ENCODE peak calls at places on chromosome 20, in five cellular contexts. C is brain microvascular endothelial cell, I is tibial artery, F is astrocyte of the cerebellum, U is pancreas. Q is an unnamed sample.

GRCh38 chr20:38152175-38153010 is 12.7 kb downstream of the TGM2 start:
- DNase-seq in C (peak; percentile 82), I (peak; percentile 98), F (peak; percentile 45), U (peak; percentile 88), Q (no peak)

GRCh38 chr20:14334306-14334930 is 3.0 kb downstream of the FLRT3 start:
- DNase-seq in C (peak; percentile 45), I (no peak), F (peak; percentile 55), U (no peak), Q (no peak)

GRCh38 chr20:50694379-50695143 is 3.2 kb upstream of the RIPOR3 start:
- DNase-seq in C (no peak), I (no peak), F (no peak), U (no peak), Q (no peak)

GRCh38 chr20:50575869-50576720 is 65.9 kb downstream of the PTPN1 start:
- DNase-seq in C (peak; percentile 37), I (peak; percentile 75), F (no peak), U (no peak), Q (no peak)

GRCh38 chr20:12925214-12925755 is 83.5 kb upstream of the SPTLC3 start:
- DNase-seq in C (peak; percentile 79), I (no peak), F (peak; percentile 82), U (no peak), Q (no peak)

GRCh38 chr20:50646483-50646996 is 44.8 kb downstream of the RIPOR3 start:
- DNase-seq in C (no peak), I (no peak), F (no peak), U (no peak), Q (peak; percentile 65)

GRCh38 chr20:62293111-62293784 is 9.5 kb upstream of the ADRM1 start:
- DNase-seq in C (no peak), I (no peak), F (no peak), U (peak; percentile 31), Q (no peak)

GRCh38 chr20:11454966-11455799 is 462.5 kb upstream of the BTBD3 start:
- DNase-seq in C (peak; percentile 79), I (no peak), F (peak; percentile 82), U (no peak), Q (no peak)

GRCh38 chr20:17904027-17904426 is 64.6 kb downstream of the SNX5 start:
- DNase-seq in C (no peak), I (no peak), F (no peak), U (no peak), Q (no peak)

GRCh38 chr20:49559411-49560081 is 8.4 kb downstream of the PTGIS start:
- DNase-seq in C (no peak), I (no peak), F (no peak), U (no peak), Q (peak; percentile 84)

GRCh38 chr20:24685736-24686135 is 216.3 kb downstream of the SYNDIG1 start:
- DNase-seq in C (no peak), I (peak; percentile 29), F (no peak), U (no peak), Q (no peak)

GRCh38 chr20:45095753-45096371 is 5.1 kb downstream of the KCNS1 start:
- DNase-seq in C (peak; percentile 57), I (no peak), F (no peak), U (no peak), Q (no peak)

GRCh38 chr20:11001767-11002540 is 328.2 kb upstream of the JAG1 start:
- DNase-seq in C (peak; percentile 80), I (no peak), F (no peak), U (no peak), Q (no peak)

GRCh38 chr20:9200620-9201019 is 131.7 kb downstream of the PLCB4 start:
- DNase-seq in C (peak; percentile 88), I (no peak), F (no peak), U (no peak), Q (peak; percentile 51)

GRCh38 chr20:22348010-22348409 is 236.4 kb downstream of the FOXA2 start:
- DNase-seq in C (no peak), I (no peak), F (no peak), U (no peak), Q (no peak)

GRCh38 chr20:56829788-56830385 is 200.8 kb downstream of the TFAP2C start:
- DNase-seq in C (no peak), I (no peak), F (no peak), U (no peak), Q (no peak)

GRCh38 chr20:53743607-53744260 is 150.1 kb upstream of the ZNF217 start:
- DNase-seq in C (no peak), I (no peak), F (no peak), U (no peak), Q (no peak)

GRCh38 chr20:30505566-30505965 is 751.9 kb upstream of the DEFB115 start:
- DNase-seq in C (no peak), I (no peak), F (no peak), U (no peak), Q (no peak)

GRCh38 chr20:19813839-19814238 is 55.8 kb downstream of the RIN2 start:
- DNase-seq in C (no peak), I (no peak), F (no peak), U (no peak), Q (peak; percentile 24)

GRCh38 chr20:824490-824889 is 9.0 kb upstream of the FAM110A start:
- DNase-seq in C (no peak), I (no peak), F (no peak), U (no peak), Q (no peak)

GRCh38 chr20:16846011-16846410 is 97.9 kb downstream of the OTOR start:
- DNase-seq in C (no peak), I (no peak), F (no peak), U (no peak), Q (peak; percentile 71)

GRCh38 chr20:53547664-53548239 is 45.9 kb downstream of the ZNF217 start:
- DNase-seq in C (peak; percentile 48), I (no peak), F (peak; percentile 52), U (no peak), Q (peak; percentile 18)

GRCh38 chr20:17782768-17783167 is 83.0 kb downstream of the BANF2 start:
- DNase-seq in C (no peak), I (no peak), F (no peak), U (no peak), Q (no peak)

GRCh38 chr20:23255658-23256385 is 94.8 kb upstream of the NXT1 start:
- DNase-seq in C (no peak), I (no peak), F (no peak), U (no peak), Q (no peak)

GRCh38 chr20:21519136-21519584 is 5.3 kb upstream of the NKX2-2 start:
- DNase-seq in C (no peak), I (no peak), F (no peak), U (no peak), Q (no peak)

GRCh38 chr20:51562027-51562333 is 19.5 kb upstream of the NFATC2 start:
- DNase-seq in C (peak; percentile 46), I (no peak), F (no peak), U (no peak), Q (no peak)

GRCh38 chr20:17589161-17589834 is 19.4 kb downstream of the DSTN start:
- DNase-seq in C (no peak), I (peak; percentile 75), F (no peak), U (no peak), Q (no peak)

GRCh38 chr20:39013662-39014109 is 51.5 kb downstream of the DHX35 start:
- DNase-seq in C (no peak), I (no peak), F (no peak), U (no peak), Q (no peak)

GRCh38 chr20:12153616-12154015 is 235.9 kb downstream of the BTBD3 start:
- DNase-seq in C (no peak), I (no peak), F (peak; percentile 81), U (no peak), Q (no peak)

GRCh38 chr20:53672484-53673129 is 79.0 kb upstream of the ZNF217 start:
- DNase-seq in C (no peak), I (no peak), F (peak; percentile 51), U (no peak), Q (no peak)

GRCh38 chr20:49656304-49656703 is 57.4 kb downstream of the B4GALT5 start:
- DNase-seq in C (no peak), I (no peak), F (no peak), U (no peak), Q (no peak)

GRCh38 chr20:49276201-49276894 is 1.5 kb downstream of the ZNFX1 start:
- DNase-seq in C (peak; percentile 36), I (no peak), F (peak; percentile 65), U (no peak), Q (no peak)

GRCh38 chr20:5504061-5504739 is 187.4 kb upstream of the PROKR2 start:
- DNase-seq in C (peak; percentile 10), I (peak; percentile 73), F (no peak), U (peak; percentile 78), Q (peak; percentile 21)
- H3K4me3 ChIP-seq in C (peak overlapping the region; percentile 63), I (peak overlapping the region; percentile 60), F (peak overlapping the region; percentile 50), U (peak overlapping the region; percentile 57), Q (peak overlapping the region; percentile 55)

GRCh38 chr20:3981132-3981452 is 34.3 kb downstream of the RNF24 start:
- DNase-seq in C (no peak), I (no peak), F (no peak), U (no peak), Q (no peak)
- H3K4me3 ChIP-seq in C (no peak overlapping the region), I (peak overlapping the region; percentile 22), F (no peak overlapping the region), U (no peak overlapping the region), Q (no peak overlapping the region)

GRCh38 chr20:58026361-58026760 is 202.1 kb downstream of the ANKRD60 start:
- DNase-seq in C (no peak), I (no peak), F (no peak), U (no peak), Q (no peak)
- H3K4me3 ChIP-seq in C (no peak overlapping the region), I (no peak overlapping the region), F (no peak overlapping the region), U (no peak overlapping the region), Q (no peak overlapping the region)

GRCh38 chr20:32472581-32473207 is 112.4 kb downstream of the NOL4L start:
- DNase-seq in C (no peak), I (no peak), F (no peak), U (peak; percentile 64), Q (no peak)

GRCh38 chr20:32474967-32475819 is 109.9 kb downstream of the NOL4L start:
- DNase-seq in C (peak; percentile 94), I (peak; percentile 91), F (peak; percentile 78), U (peak; percentile 89), Q (peak; percentile 80)

GRCh38 chr20:32473231-32474008 is 111.7 kb downstream of the NOL4L start:
- DNase-seq in C (no peak), I (no peak), F (no peak), U (peak; percentile 73), Q (no peak)

GRCh38 chr20:32474009-32474716 is 111.0 kb downstream of the NOL4L start:
- DNase-seq in C (no peak), I (no peak), F (no peak), U (no peak), Q (no peak)

GRCh38 chr20:32474717-32474966 is 110.5 kb downstream of the NOL4L start:
- DNase-seq in C (no peak), I (no peak), F (no peak), U (peak; percentile 81), Q (no peak)
- H3K4me3 ChIP-seq in C (peak overlapping the region; percentile 54), I (peak overlapping the region; percentile 41), F (peak overlapping the region; percentile 38), U (no peak overlapping the region), Q (peak overlapping the region; percentile 33)

GRCh38 chr20:32019156-32019510 is 8.9 kb downstream of the CCM2L start:
- DNase-seq in C (no peak), I (peak; percentile 38), F (no peak), U (peak; percentile 65), Q (no peak)
- H3K4me3 ChIP-seq in C (no peak overlapping the region), I (peak overlapping the region; percentile 36), F (no peak overlapping the region), U (peak overlapping the region; percentile 31), Q (no peak overlapping the region)

Q was measured in BJ.